ENCODE peak calls at places on chromosomes 7 and 10, in six cellular contexts. One of them, this sample, is unnamed.

GRCh38 chr7:151813997-151814396 is 62.9 kb downstream of the PRKAG2 start:
- DNase-seq in hypothalamus: no peak
- DNase-seq in Panc1: no peak
- DNase-seq in H7: no peak
- DNase-seq in mammary epithelial cell: no peak
- DNase-seq in cardiac muscle cell: peak
- DNase-seq in this sample: no peak

GRCh38 chr7:138105216-138105615 is 29.0 kb downstream of the AKR1D1 start:
- DNase-seq in hypothalamus: no peak
- DNase-seq in Panc1: no peak
- DNase-seq in H7: peak
- DNase-seq in mammary epithelial cell: peak
- DNase-seq in cardiac muscle cell: no peak
- DNase-seq in this sample: no peak

GRCh38 chr10:49289480-49289879 is 9.5 kb upstream of the C10orf71 start:
- DNase-seq in hypothalamus: no peak
- DNase-seq in Panc1: no peak
- DNase-seq in H7: no peak
- DNase-seq in mammary epithelial cell: no peak
- DNase-seq in cardiac muscle cell: no peak
- DNase-seq in this sample: no peak

GRCh38 chr10:16742165-16742960 is 74.9 kb downstream of the RSU1 start:
- DNase-seq in hypothalamus: no peak
- DNase-seq in Panc1: no peak
- DNase-seq in H7: no peak
- DNase-seq in mammary epithelial cell: no peak
- DNase-seq in cardiac muscle cell: no peak
- DNase-seq in this sample: no peak

GRCh38 chr7:4216016-4216415 is 466.1 kb upstream of the FOXK1 start:
- DNase-seq in hypothalamus: no peak
- DNase-seq in Panc1: no peak
- DNase-seq in H7: no peak
- DNase-seq in mammary epithelial cell: peak
- DNase-seq in cardiac muscle cell: no peak
- DNase-seq in this sample: no peak

GRCh38 chr7:151711906-151712771 is 164.8 kb downstream of the PRKAG2 start:
- DNase-seq in hypothalamus: no peak
- DNase-seq in Panc1: no peak
- DNase-seq in H7: no peak
- DNase-seq in mammary epithelial cell: no peak
- DNase-seq in cardiac muscle cell: no peak
- DNase-seq in this sample: no peak

GRCh38 chr7:134298902-134299683 is 17.6 kb downstream of the SLC35B4 start:
- DNase-seq in hypothalamus: peak
- DNase-seq in Panc1: no peak
- DNase-seq in H7: no peak
- DNase-seq in mammary epithelial cell: no peak
- DNase-seq in cardiac muscle cell: peak
- DNase-seq in this sample: no peak

GRCh38 chr10:118701529-118702323 is 53.0 kb downstream of the CACUL1 start:
- DNase-seq in hypothalamus: no peak
- DNase-seq in Panc1: no peak
- DNase-seq in H7: no peak
- DNase-seq in mammary epithelial cell: no peak
- DNase-seq in cardiac muscle cell: no peak
- DNase-seq in this sample: no peak

GRCh38 chr10:102813017-102813541 is 24.1 kb downstream of the CYP17A1 start:
- DNase-seq in hypothalamus: no peak
- DNase-seq in Panc1: no peak
- DNase-seq in H7: no peak
- DNase-seq in mammary epithelial cell: no peak
- DNase-seq in cardiac muscle cell: no peak
- DNase-seq in this sample: no peak

GRCh38 chr7:22576941-22577927 is 77.2 kb upstream of the STEAP1B start:
- DNase-seq in hypothalamus: no peak
- DNase-seq in Panc1: no peak
- DNase-seq in H7: no peak
- DNase-seq in mammary epithelial cell: peak
- DNase-seq in cardiac muscle cell: peak
- DNase-seq in this sample: no peak